ENCODE peak calls at places on chromosomes 2 and 18, in four cellular contexts. E, U, A and S are unnamed samples. For H3K9me3 and H3K27me3, the result is how much of the 10 kb centered on the place peaks cover.

GRCh38 chr18:50986360-50987087 is 18.7 kb downstream of the ELAC1 start:
- DNase-seq in E (no peak), A (no peak), U (no peak), S (no peak)

GRCh38 chr2:145543856-145544255 is 1023.9 kb upstream of the ZEB2 start:
- DNase-seq in E (no peak), U (no peak), A (no peak), S (no peak)

GRCh38 chr2:74593826-74594467 is 39.4 kb downstream of the DOK1 start:
- DNase-seq in A (peak), U (no peak), E (no peak), S (no peak)

GRCh38 chr2:237072067-237072931 is 13.4 kb upstream of the COPS8 start:
- DNase-seq in U (peak), A (peak), E (peak), S (peak)

GRCh38 chr2:51084750-51085149 is 52.8 kb upstream of the NRXN1 start:
- DNase-seq in A (no peak), U (no peak), E (no peak), S (no peak)

GRCh38 chr18:45024357-45025107 is 343.8 kb downstream of the SETBP1 start:
- DNase-seq in A (no peak), U (no peak), E (no peak), S (no peak)

GRCh38 chr2:234823877-234824376 is 127.9 kb upstream of the SH3BP4 start:
- DNase-seq in E (no peak), U (no peak), A (peak), S (peak)

GRCh38 chr2:235659767-235660322 is 166.0 kb downstream of the AGAP1 start:
- DNase-seq in A (peak), U (no peak), E (peak), S (no peak)

GRCh38 chr18:74861154-74861553 is 263.5 kb downstream of the ZNF407 start:
- DNase-seq in U (no peak), E (no peak), A (peak), S (no peak)

GRCh38 chr2:145157626-145158025 is 637.7 kb upstream of the ZEB2 start:
- DNase-seq in E (no peak), U (no peak), A (no peak), S (no peak)

GRCh38 chr18:31954349-31954748 is 11.4 kb upstream of the TRAPPC8 start:
- DNase-seq in A (peak), E (no peak), U (no peak), S (no peak)

GRCh38 chr2:159074605-159075004 is 106.2 kb downstream of the TANC1 start:
- DNase-seq in A (no peak), E (no peak), U (no peak), S (no peak)

GRCh38 chr18:38944446-38945024 is 1378.9 kb upstream of the CELF4 start:
- DNase-seq in A (no peak), E (no peak), U (no peak), S (no peak)

GRCh38 chr2:71074893-71075292 is 6.4 kb downstream of the NAGK start:
- DNase-seq in U (no peak), E (no peak), A (no peak), S (no peak)

GRCh38 chr2:47520825-47521665 is 118.1 kb downstream of the MSH2 start:
- DNase-seq in A (no peak), E (no peak), U (no peak), S (no peak)

GRCh38 chr2:45289997-45290673 is 280.9 kb upstream of the SIX2 start:
- DNase-seq in E (no peak), U (no peak), A (no peak), S (no peak)

GRCh38 chr18:54696616-54697293 is 105.7 kb downstream of the DYNAP start:
- DNase-seq in U (no peak), E (no peak), A (no peak), S (no peak)

GRCh38 chr2:168429988-168430387 is 26.1 kb upstream of the CERS6 start:
- DNase-seq in U (no peak), A (no peak), E (no peak), S (no peak)

GRCh38 chr2:188495990-188496431 is 204.3 kb downstream of the GULP1 start:
- DNase-seq in E (no peak), U (peak), A (no peak), S (no peak)

GRCh38 chr2:220198911-220199310 is 571.5 kb downstream of the SLC4A3 start:
- DNase-seq in A (no peak), U (no peak), E (no peak), S (no peak)

GRCh38 chr2:62065243-62065642 is 130.7 kb upstream of the B3GNT2 start:
- DNase-seq in U (no peak), E (no peak), A (no peak), S (no peak)

GRCh38 chr2:29879456-29879855 is 41.9 kb downstream of the ALK start:
- DNase-seq in U (no peak), A (no peak), E (no peak), S (no peak)

GRCh38 chr2:61910603-61911002 is 5.1 kb downstream of the COMMD1 start:
- DNase-seq in A (peak), U (no peak), E (no peak), S (no peak)

GRCh38 chr18:47263828-47264314 is 12.4 kb upstream of the SKOR2 start:
- DNase-seq in E (no peak), A (no peak), U (no peak), S (no peak)

GRCh38 chr18:3510896-3511295 is 60.9 kb downstream of the TGIF1 start:
- DNase-seq in A (no peak), E (no peak), U (no peak), S (no peak)

GRCh38 chr2:102030502-102030854 is 38.7 kb downstream of the IL1R2 start:
- DNase-seq in U (no peak), A (no peak), E (no peak), S (no peak)

GRCh38 chr18:7205346-7205745 is 25.5 kb upstream of the LRRC30 start:
- DNase-seq in E (no peak), A (no peak), U (no peak), S (no peak)

GRCh38 chr18:56702946-56703345 is 51.8 kb downstream of the WDR7 start:
- DNase-seq in A (peak), U (peak), E (peak), S (peak)

GRCh38 chr2:172082105-172082943 is 3.0 kb upstream of the DLX1 start:
- DNase-seq in U (no peak), A (no peak), E (no peak), S (no peak)

GRCh38 chr2:11158916-11159573 is 3.8 kb downstream of the SLC66A3 start:
- DNase-seq in E (no peak), U (no peak), A (no peak), S (no peak)

GRCh38 chr2:156486175-156486574 is 50.0 kb downstream of the GPD2 start:
- DNase-seq in E (no peak), U (no peak), A (no peak), S (no peak)

GRCh38 chr2:32768387-32769174 is 140.7 kb downstream of the TTC27 start:
- DNase-seq in A (no peak), U (no peak), E (peak), S (no peak)

GRCh38 chr2:18436408-18437077 is 123.9 kb downstream of the RDH14 start:
- DNase-seq in E (no peak), U (no peak), A (no peak), S (no peak)

GRCh38 chr2:64374686-64375085 is 79.3 kb upstream of the LGALSL start:
- DNase-seq in E (no peak), U (no peak), A (no peak), S (no peak)

GRCh38 chr2:233055362-233055761 is 4.8 kb upstream of the INPP5D start:
- DNase-seq in A (no peak), E (no peak), U (no peak), S (no peak)

GRCh38 chr2:233058717-233059546 is 1.2 kb upstream of the INPP5D start:
- DNase-seq in U (no peak), A (no peak), E (no peak), S (no peak)

GRCh38 chr2:233056961-233057605 is 3.1 kb upstream of the INPP5D start:
- DNase-seq in U (no peak), A (no peak), E (no peak), S (no peak)

GRCh38 chr2:233051241-233052149 is 8.6 kb upstream of the INPP5D start:
- DNase-seq in E (peak), A (no peak), U (no peak), S (no peak)

DNA sequence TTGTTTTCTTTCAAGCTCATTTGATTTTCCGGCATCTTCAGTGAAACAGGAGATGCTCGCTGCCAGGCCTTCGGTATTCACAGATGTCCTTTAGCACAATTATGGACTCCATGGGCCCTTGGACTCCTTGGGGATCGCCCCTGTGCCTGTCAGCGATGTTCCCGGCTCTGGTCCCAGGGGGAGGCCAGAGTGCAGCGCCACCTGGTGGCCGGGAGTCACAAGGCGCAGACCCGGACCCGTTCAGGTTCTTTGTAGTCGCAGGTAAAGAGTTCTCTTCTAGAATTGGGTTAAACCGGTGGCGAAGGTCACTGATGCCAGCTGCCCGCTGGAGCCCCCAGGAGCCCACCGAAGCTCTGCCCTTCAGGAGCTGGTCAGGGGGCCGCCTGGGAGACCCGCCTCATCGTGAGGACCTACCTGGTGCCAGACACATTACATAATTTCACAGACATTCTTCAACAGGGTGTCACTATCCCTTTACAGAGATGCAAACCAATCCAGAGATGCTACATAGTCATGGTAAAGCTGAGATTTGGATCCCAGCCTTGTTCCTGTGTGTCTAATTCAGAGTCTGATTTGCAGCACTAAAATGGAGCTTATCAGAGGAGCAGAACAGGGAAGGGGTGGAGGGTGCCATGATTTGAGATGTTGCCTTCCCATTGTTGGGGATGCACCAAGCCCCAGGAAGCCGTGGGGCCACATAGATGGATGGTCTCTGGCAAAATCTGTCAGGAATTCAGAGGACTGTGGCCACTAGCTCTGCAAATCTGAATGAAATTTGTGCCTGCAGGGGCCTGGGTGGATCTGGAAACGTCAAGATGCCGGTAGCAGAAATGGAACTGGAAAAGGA is 6.0 kb upstream of the INPP5D start:
- DNase-seq in U (peak), A (peak), E (peak), S (no peak)
- TF ChIP-seq TCF7L2 in U (no peak), A (no peak), E (no peak), S (no peak)

DNA sequence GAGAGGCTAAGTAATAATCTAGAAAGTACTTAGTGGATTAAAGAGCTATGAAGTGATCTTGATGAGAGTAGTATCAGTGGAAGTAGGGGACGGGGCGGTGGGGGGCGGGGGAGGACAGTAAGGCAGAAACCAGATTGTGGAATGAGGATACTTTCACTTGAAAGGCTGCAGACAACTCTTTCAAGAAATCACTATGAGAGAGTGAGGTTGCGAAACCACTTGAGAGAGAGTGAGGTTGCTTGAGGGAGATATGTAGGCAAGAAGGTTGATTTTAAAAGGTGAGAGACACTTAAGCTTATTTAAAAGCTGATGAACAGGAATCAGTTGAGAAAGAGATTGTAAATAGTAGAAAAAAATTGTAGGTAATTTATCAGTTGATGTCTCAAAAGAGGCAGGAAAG is 3.8 kb downstream of the ZNF397 start:
- DNase-seq in U (no peak), A (no peak), E (no peak), S (no peak)
- H3K9me3 ChIP-seq in U (under half), A (under half), E (under half), S (half or more)

GRCh38 chr18:37395631-37396030 is 170.0 kb downstream of the CELF4 start:
- DNase-seq in E (no peak), A (no peak), U (no peak), S (no peak)
- H3K27me3 ChIP-seq in E (under half), A (under half), U (under half), S (under half)

GRCh38 chr2:221529943-221530652 is 42.0 kb downstream of the EPHA4 start:
- DNase-seq in A (no peak), E (no peak), U (no peak), S (no peak)
- TF ChIP-seq TCF7L2 in A (no peak), E (no peak), U (no peak), S (no peak)

GRCh38 chr2:109438773-109439191 is 175.0 kb downstream of the SEPTIN10 start:
- DNase-seq in A (no peak), E (no peak), U (no peak), S (no peak)

GRCh38 chr2:109439897-109440506 is 173.8 kb downstream of the SEPTIN10 start:
- DNase-seq in A (no peak), U (no peak), E (no peak), S (no peak)

GRCh38 chr2:109439315-109439714 is 174.5 kb downstream of the SEPTIN10 start:
- DNase-seq in U (no peak), E (no peak), A (no peak), S (no peak)

GRCh38 chr2:109442715-109443319 is 170.9 kb downstream of the SEPTIN10 start:
- DNase-seq in E (no peak), A (no peak), U (no peak), S (no peak)

GRCh38 chr2:109440507-109441156 is 173.1 kb downstream of the SEPTIN10 start:
- DNase-seq in U (no peak), A (no peak), E (no peak), S (no peak)
- H3K9me3 ChIP-seq in U (under half), A (under half), E (under half), S (under half)

GRCh38 chr2:25169073-25169470 is 692 bp upstream of the POMC start:
- DNase-seq in E (no peak), U (no peak), A (no peak), S (no peak)

GRCh38 chr2:25164526-25164925 is 3.9 kb downstream of the POMC start:
- DNase-seq in A (no peak), U (no peak), E (no peak), S (no peak)

GRCh38 chr2:25170888-25171287 is 2.5 kb upstream of the POMC start:
- DNase-seq in E (no peak), U (no peak), A (no peak), S (no peak)

GRCh38 chr2:25168256-25169072 is at the start of gene POMC:
- DNase-seq in U (no peak), A (no peak), E (no peak), S (no peak)

DNA sequence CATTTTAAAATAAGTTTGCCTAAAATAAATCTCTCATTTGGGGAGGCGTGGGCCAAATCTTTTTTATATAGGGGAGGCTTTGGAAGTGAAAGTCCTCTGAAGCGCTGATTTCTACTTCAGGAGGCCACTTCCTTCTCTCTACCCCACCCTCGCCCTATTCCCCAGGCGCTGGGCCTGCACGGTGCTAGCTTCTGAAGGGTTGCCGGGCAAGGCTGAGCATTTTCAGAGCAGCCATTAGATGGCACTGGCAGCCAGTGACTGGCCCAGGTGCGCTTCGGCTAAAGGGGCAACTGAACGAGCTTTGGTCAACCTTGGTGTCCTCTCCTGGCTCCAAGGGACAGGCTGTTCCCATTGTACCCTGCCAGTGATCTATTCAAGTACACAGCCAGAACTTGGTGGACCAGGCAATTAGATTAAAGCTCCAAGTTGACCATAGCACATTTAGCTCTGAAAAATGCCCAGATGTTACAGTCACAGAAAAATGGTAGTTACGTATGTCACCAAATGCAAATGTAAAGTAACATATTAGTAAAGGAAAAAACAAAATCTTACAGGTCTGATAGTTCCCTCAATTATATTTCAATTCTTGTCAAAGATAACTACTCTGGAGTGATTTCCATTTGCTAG is 2.3 kb downstream of the POMC start:
- DNase-seq in A (peak), E (no peak), U (peak), S (peak)
- H3K27me3 ChIP-seq in A (half or more), E (under half), U (under half), S (under half)

DNA sequence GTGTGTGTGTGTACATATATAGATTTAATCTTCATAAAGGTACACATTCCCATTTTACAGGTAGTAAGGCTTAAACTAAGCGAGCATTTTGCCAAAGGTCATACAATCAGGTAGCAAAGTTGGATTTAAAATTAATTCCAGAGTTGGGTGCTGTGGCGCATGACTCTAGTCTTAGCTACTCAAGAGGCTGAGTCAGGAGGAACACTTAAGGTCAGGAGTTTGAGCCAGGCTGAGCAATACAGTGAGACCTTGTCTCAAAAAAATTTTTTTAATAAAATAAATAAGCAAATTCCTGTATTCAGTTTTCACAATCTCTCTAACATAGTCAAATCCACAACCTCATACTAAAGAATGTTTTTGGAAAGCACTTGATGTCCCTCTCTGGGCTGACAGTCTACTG is 111.5 kb upstream of the LDLRAD4 start:
- DNase-seq in U (no peak), E (no peak), A (no peak), S (no peak)
- TF ChIP-seq TCF7L2 in U (no peak), E (no peak), A (no peak), S (no peak)

GRCh38 chr2:195695002-195695631 is 38.1 kb downstream of the SLC39A10 start:
- DNase-seq in E (peak), U (no peak), A (no peak), S (no peak)
- H3K9me3 ChIP-seq in E (under half), U (under half), A (under half), S (under half)

DNA sequence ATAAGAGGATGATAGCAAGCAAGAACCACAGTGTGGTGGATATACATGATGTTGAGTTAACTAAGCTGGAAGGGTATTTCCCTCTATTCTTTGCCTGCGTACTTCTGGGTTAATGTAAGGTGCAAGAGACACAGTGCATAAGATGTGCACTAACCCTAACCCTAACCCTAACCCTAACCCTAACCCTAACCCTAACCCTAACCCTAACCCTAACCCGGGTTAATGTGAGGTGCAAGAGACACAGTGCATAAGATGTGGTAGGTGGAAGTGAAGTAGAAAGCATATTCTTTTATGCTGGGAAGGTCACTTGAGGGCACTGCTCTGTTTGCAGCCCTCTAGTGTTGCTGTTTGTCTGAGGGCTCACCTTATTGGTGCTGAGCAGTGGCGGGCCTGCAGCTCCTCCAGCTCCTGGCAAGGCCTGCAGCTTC is 181.5 kb upstream of the ITGA4 start:
- DNase-seq in A (no peak), E (no peak), U (no peak), S (no peak)
- H3K27me3 ChIP-seq in A (under half), E (under half), U (under half), S (under half)